ENCODE peak calls at places on chromosomes 11 and 22, in eight cellular contexts. I is body of pancreas, C is ovary, Y is sigmoid colon, T is IMR-90, F is gastrocnemius medialis, Z is HCT116, B is esophagus squamous epithelium. X is an unnamed sample. For H3K4me1, the result is how much of the 10 kb centered on the place peaks cover.

GRCh38 chr11:64809781-64810241 is 540 bp downstream of the MEN1 start:
- DNase-seq in I (peak), C (no peak), Y (no peak), T (no peak), F (no peak), Z (peak), B (no peak), X (no peak)

GRCh38 chr11:69292221-69292648 is 1.7 kb upstream of the MYEOV start:
- DNase-seq in I (no peak), C (no peak), Y (no peak), T (no peak), F (no peak), Z (no peak), B (no peak), X (no peak)

GRCh38 chr11:66498508-66498907 is 11.9 kb upstream of the BBS1 start:
- DNase-seq in I (no peak), C (no peak), Y (no peak), T (no peak), F (no peak), Z (no peak), B (no peak), X (no peak)

GRCh38 chr11:75896843-75897419 is 81.9 kb downstream of the UVRAG start:
- DNase-seq in I (no peak), C (no peak), Y (no peak), T (peak), F (no peak), Z (peak), B (no peak), X (no peak)

GRCh38 chr11:28939381-28939780 is 831.2 kb downstream of the METTL15 start:
- DNase-seq in I (no peak), C (no peak), Y (no peak), T (no peak), F (no peak), Z (no peak), B (no peak), X (no peak)

GRCh38 chr22:42780070-42780540 is 59.4 kb upstream of the A4GALT start:
- DNase-seq in I (peak), C (no peak), Y (no peak), T (peak), F (peak), Z (peak), B (no peak), X (peak)

GRCh38 chr11:82767123-82767522 is 33.5 kb upstream of the FAM181B start:
- DNase-seq in I (no peak), C (no peak), Y (no peak), T (no peak), F (no peak), Z (no peak), B (no peak), X (no peak)

GRCh38 chr11:77109236-77110019 is 6.8 kb downstream of the OMP start:
- DNase-seq in I (no peak), C (no peak), Y (no peak), T (peak), F (no peak), Z (no peak), B (no peak), X (no peak)

GRCh38 chr22:40603088-40603605 is 33.4 kb downstream of the MRTFA start:
- DNase-seq in I (no peak), C (no peak), Y (no peak), T (peak), F (no peak), Z (no peak), B (no peak), X (no peak)

GRCh38 chr22:50262460-50262911 is 1.0 kb upstream of the MAPK12 start:
- DNase-seq in I (no peak), C (no peak), Y (no peak), T (no peak), F (peak), Z (no peak), B (no peak), X (no peak)

GRCh38 chr22:37467556-37467955 is 18.6 kb downstream of the MFNG start:
- DNase-seq in I (no peak), C (no peak), Y (no peak), T (no peak), F (no peak), Z (no peak), B (no peak), X (no peak)

GRCh38 chr22:37471721-37472417 is 14.3 kb downstream of the MFNG start:
- DNase-seq in I (no peak), C (no peak), Y (no peak), T (no peak), F (no peak), Z (no peak), B (no peak), X (no peak)

GRCh38 chr22:37469416-37470086 is 16.6 kb downstream of the MFNG start:
- DNase-seq in I (no peak), C (no peak), Y (no peak), T (no peak), F (no peak), Z (no peak), B (no peak), X (no peak)

GRCh38 chr22:37472418-37473006 is 13.7 kb downstream of the MFNG start:
- DNase-seq in I (peak), C (no peak), Y (no peak), T (peak), F (no peak), Z (no peak), B (no peak), X (no peak)

GRCh38 chr22:37470087-37470445 is 16.1 kb downstream of the MFNG start:
- DNase-seq in I (no peak), C (no peak), Y (no peak), T (no peak), F (no peak), Z (no peak), B (no peak), X (no peak)
- TF ChIP-seq POLR2A in I (no peak), C (no peak), Y (no peak), T (no peak), F (no peak), Z (no peak), B (no peak), X (no peak)

GRCh38 chr11:47399860-47400812 is 8.3 kb upstream of the SLC39A13 start:
- DNase-seq in I (no peak), C (peak), Y (no peak), T (no peak), F (no peak), Z (no peak), B (no peak), X (no peak)

GRCh38 chr11:47406896-47407745 is 1.3 kb upstream of the SLC39A13 start:
- DNase-seq in I (no peak), C (peak), Y (peak), T (peak), F (no peak), Z (no peak), B (no peak), X (no peak)

GRCh38 chr11:47400813-47401279 is 7.5 kb upstream of the SLC39A13 start:
- DNase-seq in I (no peak), C (no peak), Y (no peak), T (no peak), F (no peak), Z (no peak), B (no peak), X (no peak)

GRCh38 chr11:47403571-47403970 is 4.8 kb upstream of the SLC39A13 start:
- DNase-seq in I (no peak), C (no peak), Y (no peak), T (no peak), F (no peak), Z (no peak), B (no peak), X (no peak)

DNA sequence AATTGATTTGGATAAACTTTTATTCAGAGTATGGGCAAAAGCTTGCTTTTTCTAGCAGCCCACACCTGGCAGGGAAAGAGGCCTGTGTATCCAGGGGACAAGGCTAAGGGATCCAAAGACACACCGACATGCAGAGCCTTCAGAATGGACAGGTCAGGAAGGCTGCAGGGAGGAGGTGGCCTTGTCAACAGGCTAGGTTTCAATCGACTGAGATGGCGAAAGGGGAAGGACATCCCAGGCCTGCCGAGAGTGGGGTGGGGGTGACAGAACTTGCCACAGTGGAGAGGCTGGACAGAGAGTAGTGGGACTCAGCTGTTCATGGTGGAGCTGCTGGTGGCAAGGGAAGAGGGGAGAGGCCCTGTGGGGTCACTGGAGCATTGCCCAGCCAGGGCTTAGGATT is 5.3 kb upstream of the SLC39A13 start:
- DNase-seq in I (no peak), C (no peak), Y (no peak), T (no peak), F (no peak), Z (no peak), B (no peak), X (no peak)
- H3K4me1 ChIP-seq in I (under half), C (under half), Y (under half), T (under half), F (under half), Z (under half), B (under half), X (under half)

GRCh38 chr11:8382436-8383053 is 118.9 kb upstream of the LMO1 start:
- DNase-seq in I (no peak), C (no peak), Y (no peak), T (peak), F (no peak), Z (no peak), B (no peak), X (no peak)
- TF ChIP-seq CTCF in I (no peak), C (no peak), Y (no peak), T (no peak), F (no peak), Z (no peak), B (no peak), X (no peak)

GRCh38 chr11:643849-644738 is 7.0 kb downstream of the DRD4 start:
- DNase-seq in I (no peak), C (no peak), Y (no peak), T (no peak), F (no peak), Z (no peak), B (no peak), X (no peak)

GRCh38 chr11:640021-640706 is 3.1 kb downstream of the DRD4 start:
- DNase-seq in I (no peak), C (no peak), Y (no peak), T (no peak), F (no peak), Z (no peak), B (no peak), X (no peak)

GRCh38 chr11:643366-643765 is 6.3 kb downstream of the DRD4 start:
- DNase-seq in I (no peak), C (no peak), Y (no peak), T (no peak), F (no peak), Z (no peak), B (no peak), X (no peak)

GRCh38 chr11:639324-639977 is 2.4 kb downstream of the DRD4 start:
- DNase-seq in I (no peak), C (no peak), Y (no peak), T (no peak), F (no peak), Z (no peak), B (no peak), X (no peak)

DNA sequence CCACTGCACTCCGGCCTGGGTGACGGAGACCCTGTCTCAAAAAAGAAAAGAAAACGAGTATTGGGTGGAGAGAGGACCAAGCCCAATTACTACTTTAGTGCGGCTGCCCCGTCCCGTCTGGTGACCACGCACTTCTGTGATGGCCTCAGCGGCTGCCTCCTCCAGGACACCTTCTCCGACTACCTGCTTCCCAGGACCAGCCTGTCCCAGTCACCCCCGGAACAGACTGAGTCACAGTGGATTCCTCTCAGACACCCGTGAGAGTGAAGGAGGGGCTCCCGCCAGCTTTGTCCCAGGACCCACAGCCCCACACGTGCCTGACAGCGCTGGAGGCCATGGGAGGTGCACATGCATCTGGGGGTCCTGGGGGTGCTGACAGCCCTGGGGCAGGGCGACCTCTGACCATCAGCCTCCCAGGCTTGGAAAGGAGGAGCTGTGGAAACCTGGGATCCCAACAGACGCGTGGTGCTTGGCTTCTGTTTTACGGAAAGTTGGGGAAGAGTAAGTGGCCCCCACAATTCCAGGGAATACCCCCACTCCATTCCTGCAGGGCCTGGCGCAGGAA is 4.8 kb downstream of the DRD4 start:
- DNase-seq in I (no peak), C (no peak), Y (no peak), T (no peak), F (no peak), Z (no peak), B (no peak), X (no peak)
- TF ChIP-seq POLR2A in I (no peak), C (no peak), Y (no peak), T (no peak), F (no peak), Z (no peak), B (no peak), X (no peak)

GRCh38 chr11:2929511-2929879 is 275 bp upstream of the PHLDA2 start:
- DNase-seq in I (peak), C (no peak), Y (peak), T (peak), F (no peak), Z (peak), B (no peak), X (no peak)
- H3K4me1 ChIP-seq in I (under half), C (under half), Y (under half), T (under half), F (under half), Z (half or more), B (half or more), X (under half)

GRCh38 chr22:36918730-36919129 is 5.3 kb downstream of the CSF2RB start:
- DNase-seq in I (no peak), C (no peak), Y (no peak), T (no peak), F (no peak), Z (no peak), B (no peak), X (no peak)
- TF ChIP-seq CTCF in I (no peak), C (no peak), Y (no peak), T (no peak), F (no peak), Z (peak), B (no peak), X (no peak)